ENCODE peak calls at places on chromosomes 13 and 19, in five cellular contexts. X, J, E, N and Q are unnamed samples.

GRCh38 chr13:75847588-75847987 is 211.5 kb downstream of the LMO7 start:
- DNase-seq in N (no peak), X (no peak), E (no peak), J (no peak), Q (no peak)

GRCh38 chr19:39410620-39411005 is 1.9 kb upstream of the PLEKHG2 start:
- DNase-seq in N (no peak), E (no peak), J (no peak), X (no peak), Q (no peak)

GRCh38 chr19:14089412-14089661 is 1.2 kb downstream of the SAMD1 start:
- DNase-seq in N (no peak), E (peak), J (no peak), X (no peak), Q (no peak)

GRCh38 chr19:6126335-6126974 is 9.0 kb upstream of the ACSBG2 start:
- DNase-seq in N (no peak), J (no peak), X (peak), E (peak), Q (no peak)

GRCh38 chr19:8503506-8503905 is 1.1 kb upstream of the PRAM1 start:
- DNase-seq in E (no peak), N (no peak), X (no peak), J (no peak), Q (no peak)

GRCh38 chr19:7645656-7646425 is 8.9 kb downstream of the STXBP2 start:
- DNase-seq in N (no peak), X (no peak), E (no peak), J (no peak), Q (no peak)

GRCh38 chr13:23463631-23464030 is 30.1 kb upstream of the SACS start:
- DNase-seq in E (no peak), N (no peak), J (no peak), X (no peak), Q (no peak)

GRCh38 chr19:17353386-17353785 is 16.0 kb downstream of the GTPBP3 start:
- DNase-seq in N (no peak), J (no peak), X (no peak), E (no peak), Q (no peak)

GRCh38 chr19:14544977-14545715 is 15.8 kb downstream of the TECR start:
- DNase-seq in J (no peak), E (no peak), X (no peak), N (no peak), Q (no peak)

GRCh38 chr19:15563325-15563794 is 51.7 kb upstream of the CYP4F8 start:
- DNase-seq in E (no peak), N (no peak), X (no peak), J (no peak), Q (no peak)

GRCh38 chr19:57934820-57935665 is at the start of gene ZNF418:
- DNase-seq in X (peak), J (peak), N (no peak), E (peak), Q (peak)

GRCh38 chr13:48653074-48654054 is at the start of gene CYSLTR2:
- DNase-seq in E (peak), X (peak), N (no peak), J (no peak), Q (no peak)

GRCh38 chr13:41813426-41813825 is 147.5 kb downstream of the VWA8 start:
- DNase-seq in J (no peak), N (no peak), E (no peak), X (no peak), Q (no peak)